ENCODE peak calls at places on chromosome X, in four cellular contexts. W is GM06990, T is mucosa of descending colon, U is MM.1S. L is an unnamed sample.

GRCh38 chrX:119391279-119391678 is 7.9 kb upstream of the SLC25A43 start:
- DNase-seq in W (no peak), T (peak), U (peak), L (no peak)

GRCh38 chrX:106791495-106791894 is 11.0 kb upstream of the TBC1D8B start:
- DNase-seq in W (no peak), T (peak), U (peak), L (no peak)

GRCh38 chrX:9928083-9928482 is 39.1 kb upstream of the CLDN34 start:
- DNase-seq in W (no peak), T (no peak), U (no peak), L (no peak)

GRCh38 chrX:19893722-19894121 is 6.3 kb upstream of the SH3KBP1 start:
- DNase-seq in W (no peak), T (no peak), U (no peak), L (no peak)

GRCh38 chrX:25344191-25344936 is 328.6 kb upstream of the ARX start:
- DNase-seq in W (no peak), T (no peak), U (no peak), L (no peak)

GRCh38 chrX:102341867-102342266 is 94.9 kb downstream of the NXF2 start:
- DNase-seq in W (no peak), T (no peak), U (peak), L (no peak)

GRCh38 chrX:1421433-1422134 is 29.7 kb upstream of the SLC25A6 start:
- DNase-seq in W (no peak), T (no peak), U (no peak), L (no peak)

GRCh38 chrX:32116047-32116446 is 1044.2 kb upstream of the FTHL17 start:
- DNase-seq in W (no peak), T (no peak), U (no peak), L (no peak)

GRCh38 chrX:107715331-107716044 is 60.1 kb downstream of the TSC22D3 start:
- DNase-seq in W (no peak), T (peak), U (no peak), L (no peak)

GRCh38 chrX:82816001-82816400 is 692.1 kb upstream of the POU3F4 start:
- DNase-seq in W (no peak), T (no peak), U (no peak), L (no peak)

GRCh38 chrX:139965421-139965820 is at the start of gene CXorf66:
- DNase-seq in W (no peak), T (no peak), U (no peak), L (no peak)

GRCh38 chrX:2635366-2635765 is 55.7 kb upstream of the CD99 start:
- DNase-seq in W (no peak), T (no peak), U (no peak), L (no peak)

GRCh38 chrX:70592091-70592490 is 147.5 kb downstream of the DLG3 start:
- DNase-seq in W (no peak), T (no peak), U (no peak), L (peak)

GRCh38 chrX:138938003-138938402 is 226.5 kb upstream of the FGF13 start:
- DNase-seq in W (no peak), T (no peak), U (no peak), L (no peak)

GRCh38 chrX:15718283-15718970 is 19.6 kb upstream of the CA5B start:
- DNase-seq in W (no peak), T (no peak), U (no peak), L (no peak)

GRCh38 chrX:150074175-150074574 is 135.9 kb upstream of the EOLA2 start:
- DNase-seq in W (no peak), T (no peak), U (no peak), L (no peak)

GRCh38 chrX:56232221-56233082 is at the start of gene KLF8:
- DNase-seq in W (peak), T (peak), U (no peak), L (no peak)

GRCh38 chrX:1661048-1661921 is 46.4 kb downstream of the ASMT start:
- DNase-seq in W (peak), T (peak), U (peak), L (no peak)

GRCh38 chrX:34638116-34638515 is 19.0 kb downstream of the TMEM47 start:
- DNase-seq in W (no peak), T (peak), U (peak), L (no peak)

GRCh38 chrX:47278684-47279083 is 45.9 kb downstream of the USP11 start:
- DNase-seq in W (no peak), T (no peak), U (no peak), L (peak)

GRCh38 chrX:13000311-13000811 is 25.5 kb downstream of the TMSB4X start:
- DNase-seq in W (peak), T (no peak), U (peak), L (no peak)

GRCh38 chrX:136209016-136209738 is 42.0 kb downstream of the MAP7D3 start:
- DNase-seq in W (no peak), T (peak), U (peak), L (no peak)

GRCh38 chrX:153769158-153769864 is 5.3 kb downstream of the PLXNB3 start:
- DNase-seq in W (peak), T (no peak), U (no peak), L (no peak)

GRCh38 chrX:37349131-37350033 is at the start of gene PRRG1:
- DNase-seq in W (no peak), T (peak), U (peak), L (peak)

GRCh38 chrX:41491267-41492004 is 44.3 kb downstream of the NYX start:
- DNase-seq in W (no peak), T (peak), U (no peak), L (peak)

GRCh38 chrX:66633541-66633940 is 5.3 kb downstream of the EDA2R start:
- DNase-seq in W (no peak), T (no peak), U (no peak), L (no peak)

GRCh38 chrX:49249616-49250015 is 14.3 kb downstream of the CCDC22 start:
- DNase-seq in W (no peak), T (no peak), U (no peak), L (no peak)

GRCh38 chrX:43717161-43717560 is 61.1 kb downstream of the MAOA start:
- DNase-seq in W (no peak), T (no peak), U (no peak), L (no peak)

GRCh38 chrX:24870143-24870542 is 145.6 kb downstream of the ARX start:
- DNase-seq in W (no peak), T (no peak), U (no peak), L (no peak)

GRCh38 chrX:132023896-132024386 is 839 bp downstream of the STK26 start:
- DNase-seq in W (peak), T (peak), U (peak), L (no peak)

GRCh38 chrX:48754124-48754667 is 7.4 kb upstream of the GLOD5 start:
- DNase-seq in W (no peak), T (no peak), U (no peak), L (no peak)

GRCh38 chrX:131572372-131573014 is 28.6 kb downstream of the OR13H1 start:
- DNase-seq in W (no peak), T (no peak), U (no peak), L (no peak)

GRCh38 chrX:115345654-115346014 is 56.1 kb downstream of the LUZP4 start:
- DNase-seq in W (no peak), T (no peak), U (no peak), L (no peak)

GRCh38 chrX:9878141-9878875 is 88.8 kb upstream of the CLDN34 start:
- DNase-seq in W (no peak), T (no peak), U (no peak), L (no peak)

GRCh38 chrX:44817029-44817428 is 26.8 kb upstream of the DUSP21 start:
- DNase-seq in W (no peak), T (no peak), U (no peak), L (no peak)

GRCh38 chrX:154444755-154445246 is 860 bp downstream of the FAM50A start:
- DNase-seq in W (no peak), T (no peak), U (no peak), L (no peak)

GRCh38 chrX:134249231-134249630 is 12.2 kb downstream of the CCDC160 start:
- DNase-seq in W (no peak), T (no peak), U (no peak), L (no peak)
- TF ChIP-seq CTCF in W (no peak), T (no peak), U (no peak), L (no peak)

GRCh38 chrX:103658681-103659433 is 27.6 kb downstream of the MORF4L2 start:
- DNase-seq in W (no peak), T (no peak), U (no peak), L (no peak)

GRCh38 chrX:103651374-103651773 is 22.6 kb downstream of the TCEAL1 start:
- DNase-seq in W (no peak), T (no peak), U (no peak), L (no peak)

GRCh38 chrX:103656623-103657022 is 27.8 kb downstream of the TCEAL1 start:
- DNase-seq in W (no peak), T (no peak), U (no peak), L (peak)
- TF ChIP-seq CTCF in W (no peak), T (no peak), U (no peak), L (no peak)

DNA sequence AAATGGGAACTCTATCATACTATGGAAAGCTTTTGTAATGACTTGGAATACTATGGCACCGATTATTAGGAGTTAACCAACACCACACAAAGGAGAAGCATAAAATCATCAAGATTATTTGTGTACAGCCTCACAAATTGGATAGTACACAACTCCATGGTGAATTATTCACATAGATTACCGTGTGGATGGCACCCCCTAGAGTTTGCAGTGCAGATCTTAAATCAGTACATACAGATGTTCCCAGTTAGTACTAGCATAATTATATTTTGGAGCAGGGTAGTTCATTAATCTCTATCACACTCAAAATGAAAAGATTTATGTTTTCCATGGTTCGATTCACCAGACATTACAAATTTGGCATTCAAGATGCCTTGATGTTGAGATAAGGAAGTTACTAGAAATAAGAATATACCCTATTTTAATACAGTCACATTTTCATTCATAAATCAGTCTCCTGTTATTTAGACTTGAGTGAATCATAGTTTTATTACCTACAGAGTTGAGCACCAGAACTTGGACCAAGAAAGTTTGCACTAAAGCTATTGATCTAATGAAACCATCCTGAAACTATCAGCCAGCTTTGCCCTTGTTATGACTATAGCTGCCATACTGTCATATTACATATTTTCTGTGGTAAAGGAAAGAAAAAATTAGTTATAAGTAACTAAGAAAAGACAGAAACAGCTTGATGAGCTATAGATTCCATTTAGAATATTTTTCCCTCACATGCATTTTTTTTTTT is 531.8 kb downstream of the GLUD2 start:
- DNase-seq in W (no peak), T (peak), U (peak), L (no peak)
- TF ChIP-seq CTCF in W (peak), T (no peak), U (peak), L (peak)

DNA sequence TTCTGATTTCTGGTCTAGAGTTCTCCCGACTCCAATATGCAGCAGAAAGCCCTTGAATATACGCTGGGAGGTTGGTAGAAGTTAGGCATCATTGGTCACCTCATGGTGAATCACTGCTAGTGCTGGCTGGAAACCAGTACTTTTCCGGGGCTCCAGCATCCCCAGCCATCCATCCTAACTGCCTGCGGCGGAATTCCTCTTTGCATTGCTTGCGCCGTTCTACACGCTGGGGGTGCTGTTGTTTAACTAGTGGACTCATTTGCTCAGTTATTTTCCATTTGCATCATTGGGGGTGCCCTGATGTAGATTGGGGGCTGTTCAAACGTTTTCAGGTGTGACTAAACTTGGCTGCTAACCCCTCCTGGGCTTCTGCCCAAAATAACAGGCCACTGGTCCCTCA is 23.3 kb upstream of the GPR50 start:
- DNase-seq in W (no peak), T (no peak), U (no peak), L (no peak)
- TF ChIP-seq CTCF in W (peak), T (no peak), U (no peak), L (no peak)

GRCh38 chrX:18769812-18770573 is 62.5 kb downstream of the PPEF1 start:
- DNase-seq in W (no peak), T (no peak), U (no peak), L (no peak)
- TF ChIP-seq CTCF in W (peak), T (no peak), U (no peak), L (no peak)

GRCh38 chrX:17839269-17839668 is 21.8 kb downstream of the RAI2 start:
- DNase-seq in W (no peak), T (peak), U (no peak), L (no peak)
- TF ChIP-seq CTCF in W (peak), T (no peak), U (no peak), L (no peak)

GRCh38 chrX:39456894-39457600 is 640.7 kb downstream of the BCOR start:
- DNase-seq in W (no peak), T (no peak), U (no peak), L (no peak)
- TF ChIP-seq CTCF in W (no peak), T (no peak), U (no peak), L (no peak)

GRCh38 chrX:124349054-124349453 is 2.7 kb downstream of the SH2D1A start:
- DNase-seq in W (no peak), T (no peak), U (no peak), L (no peak)

GRCh38 chrX:124358796-124359386 is 12.5 kb downstream of the SH2D1A start:
- DNase-seq in W (no peak), T (no peak), U (no peak), L (no peak)

GRCh38 chrX:124354648-124355047 is 8.3 kb downstream of the SH2D1A start:
- DNase-seq in W (no peak), T (no peak), U (no peak), L (no peak)
- TF ChIP-seq CTCF in W (no peak), T (no peak), U (no peak), L (no peak)

DNA sequence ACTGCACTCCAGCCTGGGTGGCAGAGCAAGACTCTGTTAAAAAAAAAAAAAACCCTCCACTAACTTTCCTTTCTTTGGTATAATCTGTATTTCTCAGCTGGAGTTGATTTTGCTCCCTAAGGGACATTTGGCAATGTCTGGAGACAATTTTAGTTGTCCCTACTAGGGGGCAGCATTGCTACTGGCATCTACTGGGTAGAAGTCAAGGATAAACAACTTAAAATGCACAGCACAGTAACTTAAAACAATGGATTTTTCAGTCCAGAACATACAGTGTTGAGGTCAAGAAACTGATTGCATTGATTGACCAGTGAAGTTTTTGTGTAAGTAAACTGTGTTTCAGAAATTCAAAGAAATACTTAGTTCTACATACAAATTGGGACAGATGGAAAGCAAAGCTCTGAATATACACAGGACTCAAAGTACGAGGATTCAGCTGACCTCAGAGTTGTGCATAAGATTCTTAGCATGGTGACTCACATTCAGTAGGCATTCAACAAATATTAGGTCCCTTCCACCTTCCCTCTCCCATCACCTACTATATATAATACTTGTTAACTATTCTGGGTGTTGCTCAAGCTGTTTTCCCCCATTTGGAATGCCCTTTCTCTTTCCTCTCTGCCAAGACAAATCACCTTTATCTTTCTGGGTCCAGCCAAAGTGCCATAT is 8.8 kb downstream of the DDX53 start:
- DNase-seq in W (no peak), T (no peak), U (peak), L (no peak)
- TF ChIP-seq CTCF in W (peak), T (no peak), U (peak), L (peak)

L was measured in AG09319.